ENCODE peak calls at places on chromosomes 5 and 9, in eight cellular contexts. F, I, Z, J, V, P, Y and N are unnamed samples.

GRCh38 chr9:2017459-2018161 is 2.5 kb downstream of the SMARCA2 start:
- DNase-seq in F (peak), I (peak), Z (peak), J (peak), V (peak), P (peak), Y (no peak), N (peak)

GRCh38 chr5:162817381-162817780 is 620.0 kb upstream of the CCNG1 start:
- DNase-seq in F (no peak), I (no peak), Z (no peak), J (no peak), V (no peak), P (no peak), Y (no peak), N (no peak)

GRCh38 chr5:159448-160172 is 31.7 kb upstream of the LRRC14B start:
- DNase-seq in F (no peak), I (peak), Z (no peak), J (no peak), V (peak), P (no peak), Y (no peak), N (no peak)

GRCh38 chr9:130110166-130110565 is 56.5 kb downstream of the GPR107 start:
- DNase-seq in F (no peak), I (no peak), Z (no peak), J (peak), V (no peak), P (no peak), Y (no peak), N (no peak)

GRCh38 chr9:137664676-137665075 is 45.9 kb downstream of the EHMT1 start:
- DNase-seq in F (no peak), I (no peak), Z (no peak), J (peak), V (no peak), P (no peak), Y (no peak), N (no peak)

GRCh38 chr9:18542837-18543405 is 69.0 kb downstream of the ADAMTSL1 start:
- DNase-seq in F (no peak), I (no peak), Z (no peak), J (no peak), V (no peak), P (no peak), Y (no peak), N (no peak)

GRCh38 chr9:124438091-124438490 is 12.2 kb upstream of the ADGRD2 start:
- DNase-seq in F (no peak), I (no peak), Z (no peak), J (no peak), V (no peak), P (no peak), Y (no peak), N (no peak)

GRCh38 chr5:51468196-51468595 is 84.9 kb downstream of the ISL1 start:
- DNase-seq in F (no peak), I (no peak), Z (no peak), J (peak), V (no peak), P (no peak), Y (no peak), N (peak)

GRCh38 chr5:169222934-169223594 is 77.9 kb downstream of the SLIT3 start:
- DNase-seq in F (no peak), I (no peak), Z (no peak), J (no peak), V (no peak), P (no peak), Y (no peak), N (no peak)

GRCh38 chr5:155836404-155836803 is 490.6 kb upstream of the SGCD start:
- DNase-seq in F (no peak), I (no peak), Z (no peak), J (no peak), V (no peak), P (no peak), Y (no peak), N (no peak)